ENCODE peak calls at places on chromosomes 4 and X, in ten cellular contexts. Q is stomach, F is HCT116, K is transverse colon, M is endothelial cell of umbilical vein, U is suprapubic skin, W is GM23338, G is SK-N-SH, J is GM12878, P is breast epithelium. A is an unnamed sample. For H3K36me3, the result is how much of the 10 kb centered on the place peaks cover.

GRCh38 chr4:20520901-20521300 is 179.4 kb upstream of the PACRGL start:
- DNase-seq in Q (no peak), F (no peak), K (no peak), M (peak), U (no peak), W (no peak), G (peak), J (no peak), P (no peak), A (no peak)

GRCh38 chrX:1925053-1925481 is 310.2 kb downstream of the ASMT start:
- DNase-seq in Q (no peak), F (no peak), K (no peak), M (no peak), U (no peak), W (peak), G (no peak), J (no peak), P (no peak), A (no peak)

GRCh38 chrX:137915466-137915865 is 349.5 kb downstream of the ZIC3 start:
- DNase-seq in Q (no peak), F (no peak), K (no peak), M (no peak), U (no peak), W (no peak), G (no peak), J (no peak), P (no peak), A (no peak)

GRCh38 chr4:128782076-128782715 is 27.3 kb upstream of the JADE1 start:
- DNase-seq in Q (peak), F (peak), K (peak), M (no peak), U (no peak), W (peak), G (peak), J (no peak), P (no peak), A (no peak)

GRCh38 chrX:131778269-131779218 is 234.7 kb downstream of the OR13H1 start:
- DNase-seq in Q (peak), F (no peak), K (peak), M (no peak), U (no peak), W (no peak), G (peak), J (peak), P (no peak), A (no peak)

GRCh38 chr4:55866290-55866907 is 13.0 kb downstream of the EXOC1 start:
- DNase-seq in Q (no peak), F (peak), K (no peak), M (peak), U (no peak), W (no peak), G (no peak), J (peak), P (no peak), A (no peak)

GRCh38 chrX:69262036-69262905 is 97.0 kb upstream of the PJA1 start:
- DNase-seq in Q (no peak), F (no peak), K (no peak), M (no peak), U (no peak), W (no peak), G (no peak), J (no peak), P (no peak), A (no peak)

GRCh38 chrX:21408324-21408723 is 34.1 kb downstream of the CNKSR2 start:
- DNase-seq in Q (no peak), F (no peak), K (no peak), M (no peak), U (no peak), W (no peak), G (no peak), J (no peak), P (no peak), A (no peak)

GRCh38 chrX:42783456-42783855 is 5.5 kb upstream of the PPP1R2C start:
- DNase-seq in Q (no peak), F (no peak), K (no peak), M (peak), U (no peak), W (no peak), G (no peak), J (no peak), P (no peak), A (no peak)

GRCh38 chr4:53767503-53767902 is 176.2 kb upstream of the LNX1 start:
- DNase-seq in Q (no peak), F (no peak), K (no peak), M (no peak), U (no peak), W (no peak), G (no peak), J (no peak), P (no peak), A (no peak)

GRCh38 chrX:154448484-154448883 is 4.5 kb downstream of the FAM50A start:
- DNase-seq in Q (no peak), F (no peak), K (no peak), M (no peak), U (no peak), W (no peak), G (no peak), J (no peak), P (no peak), A (no peak)

GRCh38 chrX:153944140-153944799 is at the start of gene RENBP:
- DNase-seq in Q (peak), F (no peak), K (peak), M (no peak), U (no peak), W (peak), G (peak), J (no peak), P (no peak), A (no peak)

GRCh38 chrX:16851827-16852226 is 18.3 kb downstream of the RBBP7 start:
- DNase-seq in Q (no peak), F (no peak), K (no peak), M (no peak), U (no peak), W (no peak), G (no peak), J (no peak), P (no peak), A (no peak)

GRCh38 chrX:77446840-77447239 is 349 bp upstream of the FGF16 start:
- DNase-seq in Q (no peak), F (no peak), K (no peak), M (peak), U (no peak), W (no peak), G (no peak), J (no peak), P (no peak), A (no peak)

GRCh38 chrX:69556094-69557011 is 52.2 kb downstream of the NALF2 start:
- DNase-seq in Q (no peak), F (peak), K (no peak), M (no peak), U (no peak), W (peak), G (no peak), J (no peak), P (no peak), A (no peak)

GRCh38 chrX:82087699-82088098 is 885.8 kb downstream of the SH3BGRL start:
- DNase-seq in Q (peak), F (no peak), K (no peak), M (no peak), U (no peak), W (no peak), G (no peak), J (no peak), P (peak), A (no peak)

GRCh38 chr4:95268819-95269565 is 279.8 kb downstream of the UNC5C start:
- DNase-seq in Q (no peak), F (no peak), K (no peak), M (peak), U (no peak), W (no peak), G (no peak), J (no peak), P (no peak), A (no peak)

GRCh38 chrX:44227981-44228380 is 115.5 kb downstream of the EFHC2 start:
- DNase-seq in Q (no peak), F (no peak), K (no peak), M (no peak), U (no peak), W (peak), G (no peak), J (no peak), P (no peak), A (no peak)

GRCh38 chr4:52157641-52158316 is 106.7 kb downstream of the SPATA18 start:
- DNase-seq in Q (no peak), F (no peak), K (no peak), M (no peak), U (no peak), W (peak), G (no peak), J (no peak), P (no peak), A (no peak)

GRCh38 chr4:14994242-14994641 is 8.0 kb upstream of the CPEB2 start:
- DNase-seq in Q (no peak), F (no peak), K (no peak), M (no peak), U (no peak), W (no peak), G (no peak), J (no peak), P (no peak), A (no peak)

GRCh38 chr4:151614532-151614931 is 146.3 kb downstream of the GATB start:
- DNase-seq in Q (no peak), F (no peak), K (no peak), M (no peak), U (no peak), W (no peak), G (no peak), J (no peak), P (no peak), A (no peak)

GRCh38 chrX:9466115-9466495 is 1.2 kb downstream of the TBL1X start:
- DNase-seq in Q (peak), F (no peak), K (peak), M (peak), U (peak), W (peak), G (peak), J (no peak), P (no peak), A (no peak)

GRCh38 chrX:12052109-12052508 is 86.2 kb upstream of the FRMPD4 start:
- DNase-seq in Q (no peak), F (no peak), K (no peak), M (no peak), U (no peak), W (no peak), G (no peak), J (no peak), P (no peak), A (no peak)

GRCh38 chr4:53346920-53347852 is 18.7 kb downstream of the SCFD2 start:
- DNase-seq in Q (no peak), F (no peak), K (no peak), M (peak), U (no peak), W (no peak), G (peak), J (no peak), P (no peak), A (no peak)

GRCh38 chr4:159856451-159856850 is 753.6 kb downstream of the RAPGEF2 start:
- DNase-seq in Q (no peak), F (no peak), K (no peak), M (no peak), U (no peak), W (peak), G (no peak), J (no peak), P (no peak), A (no peak)

GRCh38 chr4:54872246-54872645 is 214.5 kb downstream of the KIT start:
- DNase-seq in Q (no peak), F (no peak), K (no peak), M (no peak), U (no peak), W (no peak), G (no peak), J (no peak), P (no peak), A (no peak)

GRCh38 chr4:96150501-96150900 is 310.6 kb downstream of the PDHA2 start:
- DNase-seq in Q (no peak), F (no peak), K (no peak), M (no peak), U (no peak), W (no peak), G (no peak), J (no peak), P (no peak), A (no peak)

GRCh38 chrX:79568309-79568708 is 201.2 kb upstream of the ITM2A start:
- DNase-seq in Q (no peak), F (no peak), K (no peak), M (no peak), U (no peak), W (no peak), G (no peak), J (no peak), P (no peak), A (no peak)

GRCh38 chr4:113760852-113761681 is 471 bp downstream of the CAMK2D start:
- DNase-seq in Q (peak), F (no peak), K (peak), M (peak), U (peak), W (peak), G (peak), J (no peak), P (peak), A (no peak)

GRCh38 chr4:121656269-121656641 is 40.5 kb downstream of the ANXA5 start:
- DNase-seq in Q (peak), F (peak), K (peak), M (peak), U (no peak), W (peak), G (peak), J (peak), P (no peak), A (peak)

GRCh38 chr4:115332078-115332477 is 218.7 kb upstream of the NDST4 start:
- DNase-seq in Q (no peak), F (no peak), K (no peak), M (no peak), U (no peak), W (no peak), G (peak), J (no peak), P (no peak), A (no peak)

GRCh38 chrX:70554081-70554480 is 109.4 kb downstream of the DLG3 start:
- DNase-seq in Q (no peak), F (no peak), K (no peak), M (peak), U (no peak), W (peak), G (no peak), J (no peak), P (no peak), A (no peak)

GRCh38 chr4:103091601-103092223 is 7.9 kb downstream of the BDH2 start:
- DNase-seq in Q (no peak), F (peak), K (peak), M (peak), U (no peak), W (peak), G (peak), J (peak), P (no peak), A (peak)

GRCh38 chr4:160373911-160374310 is 1271.0 kb downstream of the RAPGEF2 start:
- DNase-seq in Q (no peak), F (no peak), K (no peak), M (no peak), U (no peak), W (no peak), G (no peak), J (no peak), P (no peak), A (no peak)

GRCh38 chr4:74623041-74623440 is 171.3 kb downstream of the BTC start:
- DNase-seq in Q (no peak), F (peak), K (peak), M (peak), U (no peak), W (peak), G (peak), J (no peak), P (no peak), A (no peak)

GRCh38 chr4:83340692-83341343 is 6.2 kb upstream of the HPSE start:
- DNase-seq in Q (no peak), F (no peak), K (no peak), M (no peak), U (no peak), W (no peak), G (no peak), J (no peak), P (no peak), A (no peak)

GRCh38 chr4:177118596-177118995 is 191.1 kb upstream of the NEIL3 start:
- DNase-seq in Q (no peak), F (no peak), K (no peak), M (no peak), U (no peak), W (no peak), G (peak), J (no peak), P (no peak), A (no peak)

GRCh38 chr4:9999956-10000551 is 21.2 kb downstream of the SLC2A9 start:
- DNase-seq in Q (no peak), F (no peak), K (no peak), M (no peak), U (no peak), W (no peak), G (no peak), J (no peak), P (no peak), A (no peak)

DNA sequence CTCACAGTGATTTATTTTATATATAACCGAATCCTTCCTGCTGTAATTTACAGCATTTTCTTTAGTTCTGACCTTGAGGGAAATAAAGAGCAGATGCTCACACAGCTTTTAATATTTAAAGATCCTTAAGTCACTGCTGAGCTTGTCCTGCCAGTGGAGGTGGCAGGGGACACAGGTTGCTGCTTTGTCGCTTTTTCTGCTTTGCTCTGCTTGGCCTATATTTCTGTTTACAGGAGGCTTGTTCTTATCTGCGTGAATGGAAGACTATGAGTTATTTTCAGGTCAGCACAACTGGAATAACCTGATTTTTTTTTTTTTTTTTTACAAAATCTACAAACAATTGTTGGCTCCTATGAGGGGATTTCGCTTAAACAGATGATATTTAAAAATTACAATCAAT is 2.3 kb downstream of the TXK start:
- DNase-seq in Q (no peak), F (no peak), K (no peak), M (no peak), U (no peak), W (no peak), G (no peak), J (no peak), P (no peak), A (no peak)
- TF ChIP-seq POLR2AphosphoS5 in Q (no peak), F (no peak), K (no peak), M (no peak), U (no peak), W (no peak), G (no peak), J (no peak), P (no peak), A (no peak)

GRCh38 chrX:23902419-23902818 is 5.3 kb downstream of the APOO start:
- DNase-seq in Q (no peak), F (no peak), K (no peak), M (peak), U (no peak), W (peak), G (peak), J (no peak), P (no peak), A (peak)
- H3K27ac ChIP-seq in Q (peak), F (peak), K (peak), M (peak), U (no peak), W (peak), G (peak), J (peak), P (peak), A (no peak)

DNA sequence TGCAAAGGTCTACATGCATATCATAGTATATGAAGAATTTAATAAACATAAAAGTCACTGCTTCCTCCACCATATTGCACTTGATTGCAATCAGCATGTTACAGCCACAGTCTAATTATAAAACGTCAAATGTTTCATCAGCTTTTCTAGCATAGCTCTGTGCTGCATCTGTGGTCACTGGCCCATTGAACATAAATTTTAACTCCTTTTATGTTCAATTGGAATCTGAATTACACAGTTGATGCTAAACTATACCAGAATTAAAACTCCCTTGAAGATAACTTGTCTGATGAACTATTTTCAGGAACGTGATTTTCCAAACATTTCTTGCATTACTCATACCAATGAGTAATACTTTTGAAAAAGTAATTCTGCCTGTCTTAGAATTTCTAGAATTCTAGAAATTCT is 329.1 kb downstream of the GALNTL6 start:
- DNase-seq in Q (no peak), F (no peak), K (no peak), M (peak), U (no peak), W (no peak), G (no peak), J (no peak), P (no peak), A (no peak)
- H3K36me3 ChIP-seq in Q (under half), F (under half), K (under half), M (under half), U (under half), W (under half), G (under half), J (under half), P (under half), A (under half)

GRCh38 chr4:146976145-146976544 is 30.5 kb upstream of the TTC29 start:
- DNase-seq in Q (no peak), F (no peak), K (no peak), M (peak), U (no peak), W (no peak), G (no peak), J (no peak), P (no peak), A (no peak)
- TF ChIP-seq POLR2AphosphoS5 in Q (no peak), F (no peak), K (no peak), M (no peak), U (no peak), W (no peak), G (no peak), J (no peak), P (no peak), A (no peak)

DNA sequence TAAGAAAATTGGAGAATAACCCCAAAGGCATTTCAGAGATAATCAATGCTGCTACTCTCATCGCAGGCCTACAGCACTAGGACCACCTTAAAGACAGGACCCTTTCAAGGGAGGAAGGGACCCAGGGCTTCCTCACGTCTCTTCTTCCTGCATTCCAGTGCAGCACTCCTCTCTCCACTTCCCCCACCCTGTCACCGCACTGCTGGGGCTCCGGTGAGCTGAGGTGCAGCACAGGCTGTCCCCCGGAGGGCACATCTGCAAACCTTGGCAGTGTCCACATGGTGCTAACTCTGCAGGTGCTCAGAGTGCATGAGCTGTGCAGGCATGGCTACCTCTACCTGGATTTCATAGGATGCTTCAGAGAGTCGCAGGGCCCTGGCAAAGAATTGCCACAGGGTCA is 305.6 kb downstream of the DCHS2 start:
- DNase-seq in Q (no peak), F (no peak), K (no peak), M (no peak), U (no peak), W (no peak), G (no peak), J (no peak), P (no peak), A (no peak)
- H3K27ac ChIP-seq in Q (no peak), F (no peak), K (no peak), M (no peak), U (no peak), W (no peak), G (no peak), J (no peak), P (no peak), A (no peak)

GRCh38 chr4:73258668-73259551 is at the start of gene ANKRD17:
- DNase-seq in Q (peak), F (peak), K (peak), M (peak), U (peak), W (peak), G (peak), J (peak), P (peak), A (peak)

GRCh38 chr4:73259552-73260140 is 1.0 kb upstream of the ANKRD17 start:
- DNase-seq in Q (no peak), F (no peak), K (no peak), M (no peak), U (no peak), W (peak), G (no peak), J (no peak), P (no peak), A (no peak)

GRCh38 chr4:73257242-73257994 is 1.2 kb downstream of the ANKRD17 start:
- DNase-seq in Q (peak), F (peak), K (peak), M (peak), U (peak), W (peak), G (peak), J (no peak), P (peak), A (peak)

DNA sequence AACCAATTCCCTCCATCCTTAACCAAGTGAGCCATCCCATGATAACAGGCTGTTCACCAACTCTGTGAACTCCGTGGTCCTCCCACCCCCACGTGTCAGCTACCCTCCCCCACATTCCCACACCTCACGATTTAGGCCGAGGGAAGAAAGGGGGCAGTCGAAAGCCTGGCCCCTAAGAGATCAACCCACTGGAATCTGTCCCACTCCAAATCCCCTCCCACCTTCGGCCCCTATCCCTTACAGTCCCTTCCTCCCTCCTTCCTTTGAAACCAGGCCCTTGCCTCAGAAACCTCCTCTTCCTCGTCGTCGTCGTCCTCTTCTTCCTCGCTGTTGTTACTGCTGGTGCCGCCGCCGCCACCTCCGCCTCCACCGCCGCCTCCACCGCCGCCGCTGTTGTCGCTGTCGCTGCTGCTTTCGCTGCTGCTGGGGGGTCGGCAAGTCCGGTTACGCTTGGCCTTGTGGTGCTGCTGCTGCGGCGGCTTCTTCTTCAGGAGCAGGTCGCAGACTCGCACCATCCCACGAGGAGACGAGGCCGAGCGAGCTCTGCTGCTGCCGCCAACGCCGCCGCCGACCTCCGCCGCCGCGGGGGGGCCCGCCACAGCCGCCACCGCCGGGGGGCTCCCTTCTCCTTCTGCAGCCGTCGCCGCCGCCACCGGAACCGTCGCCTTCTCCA is 467 bp downstream of the ANKRD17 start:
- DNase-seq in Q (no peak), F (no peak), K (no peak), M (peak), U (no peak), W (peak), G (peak), J (no peak), P (no peak), A (no peak)
- H3K36me3 ChIP-seq in Q (under half), F (under half), K (under half), M (under half), U (under half), W (under half), G (under half), J (under half), P (under half), A (under half)

A was measured in SK-N-MC.